ENCODE peak calls at places on chromosomes 1 and 21, in five cellular contexts. B, F, V, E and H are unnamed samples. For H3K27me3, the result is how much of the 10 kb centered on the place peaks cover.

GRCh38 chr1:196659471-196659870 is 7.6 kb downstream of the CFH start:
- DNase-seq in B (no peak), F (no peak), V (no peak), E (no peak), H (no peak)

GRCh38 chr1:234730542-234731370 is 120.8 kb upstream of the IRF2BP2 start:
- DNase-seq in B (no peak), F (no peak), V (no peak), E (no peak), H (no peak)

GRCh38 chr1:115811140-115811828 is 29.6 kb downstream of the NHLH2 start:
- DNase-seq in B (no peak), F (no peak), V (no peak), E (no peak), H (no peak)

GRCh38 chr1:82225407-82226197 is 424.9 kb downstream of the ADGRL2 start:
- DNase-seq in B (no peak), F (peak), V (no peak), E (peak), H (peak)

GRCh38 chr1:39110325-39110851 is 84.2 kb downstream of the NDUFS5 start:
- DNase-seq in B (peak), F (peak), V (no peak), E (peak), H (peak)

GRCh38 chr1:211036701-211037494 is 97.0 kb downstream of the KCNH1 start:
- DNase-seq in B (peak), F (peak), V (no peak), E (peak), H (peak)

GRCh38 chr1:38006008-38006828 is 904 bp upstream of the FHL3 start:
- DNase-seq in B (no peak), F (no peak), V (no peak), E (no peak), H (no peak)

GRCh38 chr1:31387612-31388011 is 14.7 kb upstream of the FABP3 start:
- DNase-seq in B (no peak), F (no peak), V (no peak), E (no peak), H (no peak)

GRCh38 chr1:227913969-227914791 is 33.6 kb downstream of the WNT9A start:
- DNase-seq in B (no peak), F (no peak), V (no peak), E (no peak), H (no peak)

GRCh38 chr1:87644033-87644432 is 315.4 kb downstream of the LMO4 start:
- DNase-seq in B (no peak), F (peak), V (no peak), E (no peak), H (no peak)

GRCh38 chr1:174789399-174789798 is 210.3 kb upstream of the CACYBP start:
- DNase-seq in B (peak), F (peak), V (no peak), E (peak), H (peak)

GRCh38 chr1:29120955-29121485 is 2.7 kb downstream of the TMEM200B start:
- DNase-seq in B (no peak), F (peak), V (peak), E (no peak), H (no peak)

GRCh38 chr1:41670558-41670957 is 186.1 kb upstream of the EDN2 start:
- DNase-seq in B (no peak), F (peak), V (no peak), E (peak), H (peak)

GRCh38 chr1:171717080-171717479 is 24.8 kb downstream of the VAMP4 start:
- DNase-seq in B (no peak), F (peak), V (no peak), E (peak), H (no peak)

GRCh38 chr1:40034869-40035268 is 5.7 kb upstream of the CAP1 start:
- DNase-seq in B (no peak), F (no peak), V (no peak), E (no peak), H (no peak)

GRCh38 chr1:113153116-113153803 is 80.3 kb downstream of the LRIG2 start:
- DNase-seq in B (no peak), F (peak), V (no peak), E (no peak), H (no peak)

GRCh38 chr1:208238710-208239517 is 5.3 kb downstream of the PLXNA2 start:
- DNase-seq in B (no peak), F (peak), V (no peak), E (peak), H (peak)

GRCh38 chr21:33078907-33079582 is 9.1 kb downstream of the OLIG1 start:
- DNase-seq in B (no peak), F (peak), V (peak), E (no peak), H (peak)

GRCh38 chr1:179034720-179035119 is 9.0 kb downstream of the FAM20B start:
- DNase-seq in B (peak), F (peak), V (no peak), E (peak), H (no peak)

GRCh38 chr21:32391755-32392154 is 1.1 kb downstream of the URB1 start:
- DNase-seq in B (no peak), F (no peak), V (no peak), E (no peak), H (no peak)

GRCh38 chr1:21773585-21773984 is 9.4 kb downstream of the USP48 start:
- DNase-seq in B (no peak), F (no peak), V (no peak), E (no peak), H (no peak)

GRCh38 chr1:94063379-94063778 is 57.6 kb downstream of the ABCA4 start:
- DNase-seq in B (no peak), F (peak), V (no peak), E (peak), H (peak)

GRCh38 chr1:37481289-37482003 is 7.1 kb downstream of the ZC3H12A start:
- DNase-seq in B (no peak), F (no peak), V (peak), E (no peak), H (no peak)

GRCh38 chr21:39681845-39682244 is 63.1 kb upstream of the IGSF5 start:
- DNase-seq in B (peak), F (peak), V (no peak), E (peak), H (peak)

GRCh38 chr1:180188103-180188506 is 33.4 kb downstream of the QSOX1 start:
- DNase-seq in B (no peak), F (peak), V (no peak), E (peak), H (peak)

GRCh38 chr1:235923466-235924008 is 56.8 kb upstream of the LYST start:
- DNase-seq in B (no peak), F (no peak), V (peak), E (peak), H (peak)

GRCh38 chr1:209861242-209861641 is 33.5 kb downstream of the UTP25 start:
- DNase-seq in B (no peak), F (no peak), V (no peak), E (no peak), H (no peak)

GRCh38 chr1:29743264-29743663 is 506.9 kb downstream of the PTPRU start:
- DNase-seq in B (no peak), F (no peak), V (no peak), E (no peak), H (no peak)

GRCh38 chr21:43287111-43287973 is 118.5 kb downstream of the CRYAA start:
- DNase-seq in B (no peak), F (no peak), V (peak), E (no peak), H (no peak)

GRCh38 chr1:20589331-20590312 is 725 bp downstream of the CDA start:
- DNase-seq in B (no peak), F (peak), V (no peak), E (no peak), H (no peak)

GRCh38 chr1:43285269-43285986 is at the start of gene C1orf210:
- DNase-seq in B (no peak), F (no peak), V (peak), E (no peak), H (no peak)

GRCh38 chr1:157948547-157949152 is 44.8 kb upstream of the KIRREL1 start:
- DNase-seq in B (no peak), F (peak), V (no peak), E (peak), H (no peak)

GRCh38 chr21:38989745-38990423 is 184.2 kb downstream of the ETS2 start:
- DNase-seq in B (peak), F (peak), V (no peak), E (peak), H (peak)

GRCh38 chr1:33237579-33237978 is 18.7 kb upstream of the ZNF362 start:
- DNase-seq in B (no peak), F (no peak), V (no peak), E (no peak), H (no peak)
- H3K4me3 ChIP-seq in B (no peak), F (no peak), V (no peak), E (no peak), H (no peak)

DNA sequence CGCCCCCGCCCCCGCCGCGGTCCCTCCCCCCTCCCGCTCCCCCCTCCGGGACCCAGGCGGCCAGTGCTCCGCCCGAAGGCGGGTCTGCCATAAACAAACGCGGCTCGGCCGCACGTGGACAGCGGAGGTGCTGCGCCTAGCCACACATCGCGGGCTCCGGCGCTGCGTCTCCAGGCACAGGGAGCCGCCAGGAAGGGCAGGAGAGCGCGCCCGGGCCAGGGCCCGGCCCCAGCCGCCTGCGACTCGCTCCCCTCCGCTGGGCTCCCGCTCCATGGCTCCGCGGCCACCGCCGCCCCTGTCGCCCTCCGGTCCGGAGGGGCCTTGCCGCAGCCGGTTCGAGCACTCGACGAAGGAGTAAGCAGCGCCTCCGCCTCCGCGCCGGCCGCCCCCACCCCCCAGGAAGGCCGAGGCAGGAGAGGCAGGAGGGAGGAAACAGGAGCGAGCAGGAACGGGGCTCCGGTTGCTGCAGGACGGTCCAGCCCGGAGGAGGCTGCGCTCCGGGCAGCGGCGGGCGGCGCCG is at the start of gene SIM2:
- DNase-seq in B (no peak), F (peak), V (no peak), E (peak), H (no peak)
- H3K27me3 ChIP-seq in B (half or more), F (half or more), V (half or more), E (half or more), H (half or more)

GRCh38 chr1:111720274-111720976 is 18.8 kb downstream of the INKA2 start:
- DNase-seq in B (no peak), F (no peak), V (no peak), E (no peak), H (no peak)

GRCh38 chr1:111720977-111721670 is 18.1 kb downstream of the INKA2 start:
- DNase-seq in B (no peak), F (no peak), V (no peak), E (no peak), H (no peak)

GRCh38 chr1:111717450-111717849 is 21.7 kb downstream of the INKA2 start:
- DNase-seq in B (no peak), F (no peak), V (no peak), E (no peak), H (no peak)

GRCh38 chr1:111719561-111720239 is 19.5 kb downstream of the INKA2 start:
- DNase-seq in B (no peak), F (no peak), V (no peak), E (no peak), H (no peak)

DNA sequence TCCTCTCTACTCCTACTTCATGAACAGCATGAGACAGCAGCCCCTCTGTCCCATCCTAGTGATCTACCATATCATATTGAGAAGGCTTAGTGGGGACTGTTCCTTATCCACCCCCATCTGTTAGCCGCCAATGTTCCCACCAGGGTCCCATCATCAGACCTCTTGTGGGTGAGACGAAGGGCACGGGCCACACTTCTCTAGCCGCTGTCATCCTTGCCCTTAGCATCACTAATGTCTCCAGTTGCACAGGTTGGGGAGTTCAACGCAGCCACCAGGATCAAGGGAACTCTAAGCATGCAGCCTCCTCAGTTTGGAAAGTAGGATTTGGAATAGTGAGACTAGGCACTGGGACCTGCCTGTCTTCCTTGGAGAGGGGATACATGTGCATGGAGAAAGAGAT is 20.1 kb downstream of the INKA2 start:
- DNase-seq in B (no peak), F (no peak), V (no peak), E (no peak), H (no peak)
- H3K4me3 ChIP-seq in B (no peak), F (no peak), V (no peak), E (no peak), H (no peak)

GRCh38 chr1:35577071-35577998 is 4.2 kb downstream of the TFAP2E start:
- DNase-seq in B (no peak), F (no peak), V (peak), E (no peak), H (no peak)
- H3K27me3 ChIP-seq in B (under half), F (under half), V (under half), E (under half), H (under half)

GRCh38 chr1:16442273-16442672 is 1.7 kb downstream of the NECAP2 start:
- DNase-seq in B (no peak), F (no peak), V (no peak), E (no peak), H (no peak)
- H3K4me3 ChIP-seq in B (no peak), F (no peak), V (no peak), E (no peak), H (no peak)

GRCh38 chr1:23421752-23422312 is 2.7 kb downstream of the TCEA3 start:
- DNase-seq in B (no peak), F (no peak), V (no peak), E (peak), H (peak)

GRCh38 chr1:23422313-23422877 is 2.2 kb downstream of the TCEA3 start:
- DNase-seq in B (no peak), F (peak), V (peak), E (peak), H (peak)

GRCh38 chr1:23424171-23424959 is at the start of gene TCEA3:
- DNase-seq in B (no peak), F (no peak), V (no peak), E (peak), H (no peak)

GRCh38 chr1:23422955-23423354 is 1.6 kb downstream of the TCEA3 start:
- DNase-seq in B (no peak), F (no peak), V (no peak), E (peak), H (no peak)

DNA sequence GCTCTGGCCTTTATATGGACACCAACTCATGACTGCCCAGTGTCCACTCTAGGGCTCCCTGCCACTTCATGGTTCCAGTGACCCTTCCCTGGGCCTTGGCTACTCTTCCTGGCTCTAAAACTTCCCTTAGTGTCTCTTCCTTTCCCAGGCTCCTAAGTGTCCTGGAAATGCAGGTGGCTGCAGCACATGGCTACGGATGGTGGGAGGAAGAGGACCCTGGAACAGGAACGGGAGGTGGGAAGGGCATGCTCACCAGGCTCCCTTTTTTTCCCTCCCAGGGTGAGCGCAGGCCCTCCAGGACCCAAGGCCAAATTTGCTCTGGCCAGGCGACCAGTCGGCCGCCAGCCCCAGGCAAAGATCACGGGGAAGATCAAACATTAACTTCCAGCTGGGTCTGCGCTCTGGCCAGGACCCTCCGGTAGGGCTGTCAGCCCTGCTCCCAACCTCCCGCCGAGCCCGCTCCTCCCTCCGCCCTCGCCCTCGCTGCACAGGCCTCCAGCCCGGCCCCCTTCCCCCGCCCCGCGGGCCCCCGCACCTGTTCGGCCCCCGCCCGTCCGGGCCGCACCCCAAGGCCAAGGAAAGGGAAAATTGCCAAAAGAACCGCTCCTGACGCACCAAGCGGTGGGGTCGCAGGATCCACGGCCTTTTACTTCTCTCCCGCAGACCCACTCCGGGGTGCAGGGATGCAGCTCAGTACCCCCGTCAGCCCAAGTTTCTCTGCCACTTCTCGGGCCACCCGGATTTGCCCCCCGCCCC is 955 bp downstream of the TCEA3 start:
- DNase-seq in B (no peak), F (no peak), V (no peak), E (peak), H (no peak)
- H3K27me3 ChIP-seq in B (under half), F (under half), V (under half), E (under half), H (under half)

GRCh38 chr1:55716151-55716550 is 501.0 kb upstream of the USP24 start:
- DNase-seq in B (no peak), F (peak), V (no peak), E (no peak), H (no peak)

GRCh38 chr1:55716610-55717009 is 501.4 kb upstream of the USP24 start:
- DNase-seq in B (no peak), F (peak), V (no peak), E (peak), H (peak)

GRCh38 chr1:55717111-55717510 is 501.9 kb upstream of the USP24 start:
- DNase-seq in B (no peak), F (peak), V (no peak), E (peak), H (no peak)

GRCh38 chr1:55720243-55720642 is 505.1 kb upstream of the USP24 start:
- DNase-seq in B (no peak), F (no peak), V (no peak), E (peak), H (no peak)

DNA sequence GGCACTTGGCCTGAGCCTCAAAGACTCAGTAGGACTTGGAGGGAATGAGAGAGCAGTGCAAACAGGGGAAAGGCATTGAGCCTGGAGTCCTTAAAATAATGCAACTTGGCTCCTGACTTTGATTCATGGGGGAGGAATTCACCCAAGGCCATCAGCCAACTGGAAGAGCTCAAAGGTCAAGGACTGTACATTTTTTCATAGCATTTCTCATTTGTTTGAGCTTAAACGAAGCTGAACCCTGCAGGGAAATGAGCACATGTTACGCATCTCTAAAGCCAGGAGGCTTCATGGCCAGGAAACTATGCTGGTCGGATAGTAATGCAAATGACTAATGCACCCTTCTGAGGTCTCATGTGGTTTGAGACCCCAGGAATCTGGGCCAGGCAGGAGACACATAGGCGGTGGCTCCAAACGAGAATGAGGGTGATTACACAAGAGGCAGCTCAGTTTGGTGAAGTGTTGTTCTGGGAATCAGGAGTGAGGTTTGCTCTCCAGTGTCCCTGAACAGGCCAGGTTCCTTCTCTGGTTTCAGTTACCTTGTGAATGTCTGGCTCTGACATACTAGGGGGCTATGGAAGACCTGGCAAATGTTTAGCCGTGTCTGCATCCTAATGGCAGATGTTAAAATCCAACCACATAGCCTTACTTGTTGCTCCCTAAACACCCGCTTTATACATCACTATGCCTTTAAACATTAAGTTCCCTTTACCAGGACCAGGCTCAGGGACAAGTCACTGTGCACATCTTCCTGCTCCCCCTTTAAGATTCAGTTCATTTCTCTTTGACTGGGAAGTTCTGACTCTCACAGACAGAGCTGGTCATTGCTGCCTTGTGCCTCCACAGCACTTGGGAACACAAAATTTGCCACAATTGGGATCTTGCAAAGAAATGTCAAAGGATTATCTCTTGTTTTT is 503.9 kb upstream of the USP24 start:
- DNase-seq in B (peak), F (peak), V (no peak), E (peak), H (peak)
- H3K4me3 ChIP-seq in B (no peak), F (no peak), V (no peak), E (no peak), H (no peak)

GRCh38 chr1:156388814-156389137 is 19.8 kb downstream of the RHBG start:
- DNase-seq in B (no peak), F (no peak), V (no peak), E (no peak), H (no peak)

GRCh38 chr1:156391145-156391677 is 22.2 kb downstream of the RHBG start:
- DNase-seq in B (no peak), F (no peak), V (no peak), E (no peak), H (no peak)

GRCh38 chr1:156390409-156391144 is 21.6 kb downstream of the RHBG start:
- DNase-seq in B (no peak), F (no peak), V (no peak), E (no peak), H (no peak)

GRCh38 chr1:156387899-156388813 is 19.1 kb downstream of the RHBG start:
- DNase-seq in B (no peak), F (no peak), V (no peak), E (peak), H (no peak)

GRCh38 chr1:156389311-156389710 is 20.3 kb downstream of the RHBG start:
- DNase-seq in B (no peak), F (no peak), V (no peak), E (no peak), H (no peak)
- H3K27me3 ChIP-seq in B (under half), F (under half), V (under half), E (half or more), H (under half)